ENCODE peak calls at places on chromosomes 11 and 22, in six cellular contexts. E, S, H, D, U and I are unnamed samples.
A peak's percentile ranks its signal among the peaks of the same experiment; 100 is the strongest.

GRCh38 chr22:36536717-36537116 is 7.8 kb upstream of the EIF3D start:
- DNase-seq in H (no peak), S (no peak), U (no peak), E (no peak), D (no peak), I (no peak)

GRCh38 chr22:46008291-46008690 is 31.3 kb upstream of the WNT7B start:
- DNase-seq in D (no peak), H (no peak), U (no peak), S (no peak), E (peak; percentile 65), I (no peak)

GRCh38 chr22:25334091-25334490 is 114.7 kb downstream of the CRYBB2 start:
- DNase-seq in U (peak; percentile 49), D (peak; percentile 0), E (no peak), H (peak; percentile 94), S (peak; percentile 31), I (peak; percentile 82)

GRCh38 chr11:1938343-1939005 is 8.7 kb upstream of the MRPL23 start:
- DNase-seq in D (no peak), E (peak; percentile 42), S (no peak), H (peak; percentile 45), U (no peak), I (no peak)

GRCh38 chr11:134905966-134906955 is 494.2 kb upstream of the B3GAT1 start:
- DNase-seq in U (no peak), E (no peak), D (no peak), S (no peak), H (no peak), I (no peak)

GRCh38 chr11:60982184-60982583 is 10.7 kb downstream of the CD6 start:
- DNase-seq in U (no peak), H (no peak), S (no peak), E (no peak), D (no peak), I (no peak)

GRCh38 chr11:46920709-46921108 is 2.4 kb upstream of the LRP4 start:
- DNase-seq in U (peak; percentile 29), S (no peak), D (no peak), E (no peak), H (no peak), I (no peak)

GRCh38 chr11:121329786-121330395 is 37.3 kb downstream of the SC5D start:
- DNase-seq in U (peak; percentile 30), D (no peak), E (no peak), H (no peak), S (no peak), I (no peak)

GRCh38 chr11:16153951-16154350 is 202.4 kb downstream of the SOX6 start:
- DNase-seq in E (no peak), S (no peak), D (no peak), H (no peak), U (no peak), I (no peak)

GRCh38 chr22:24437820-24438328 is 10.5 kb downstream of the ADORA2A start:
- DNase-seq in S (no peak), E (peak; percentile 60), D (peak; percentile 63), H (no peak), U (no peak), I (peak; percentile 47)

GRCh38 chr22:37777122-37777687 is 30.5 kb upstream of the GCAT start:
- DNase-seq in H (no peak), D (peak; percentile 74), U (peak; percentile 21), S (peak; percentile 28), E (no peak), I (no peak)

GRCh38 chr22:22519591-22519990 is 479 bp downstream of the ZNF280A start:
- DNase-seq in E (no peak), U (peak; percentile 48), S (peak; percentile 97), D (no peak), H (no peak), I (no peak)

GRCh38 chr11:6856871-6857270 is 6.0 kb upstream of the OR10A2 start:
- DNase-seq in D (no peak), E (no peak), U (no peak), H (no peak), S (no peak), I (no peak)

GRCh38 chr11:34997872-34998548 is 81.6 kb downstream of the PDHX start:
- DNase-seq in H (no peak), E (peak; percentile 4), D (no peak), U (no peak), S (no peak), I (no peak)

GRCh38 chr11:12707500-12707880 is 33.3 kb downstream of the TEAD1 start:
- DNase-seq in D (no peak), S (no peak), E (no peak), U (no peak), H (no peak), I (no peak)

GRCh38 chr11:121964591-121964990 is 151.4 kb downstream of the BLID start:
- DNase-seq in E (no peak), S (no peak), U (no peak), H (no peak), D (no peak), I (no peak)

GRCh38 chr11:60658409-60658808 is 41.0 kb upstream of the MS4A8 start:
- DNase-seq in E (no peak), U (peak; percentile 35), H (no peak), D (no peak), S (no peak), I (no peak)

GRCh38 chr11:2558402-2558801 is 113.6 kb downstream of the KCNQ1 start:
- DNase-seq in E (no peak), U (no peak), D (no peak), H (no peak), S (no peak), I (no peak)

GRCh38 chr22:29167032-29167911 is 38.4 kb upstream of the EMID1 start:
- DNase-seq in U (no peak), E (no peak), D (peak; percentile 100), H (no peak), S (no peak), I (peak; percentile 97)

GRCh38 chr11:86440305-86440716 is 65.6 kb downstream of the CCDC81 start:
- DNase-seq in E (no peak), D (no peak), S (no peak), U (no peak), H (no peak), I (no peak)

GRCh38 chr11:1761857-1762536 is 1.7 kb downstream of the CTSD start:
- DNase-seq in S (no peak), U (no peak), D (no peak), E (no peak), H (no peak), I (no peak)

GRCh38 chr11:83093634-83094033 is 21.9 kb upstream of the RAB30 start:
- DNase-seq in S (no peak), E (no peak), U (no peak), H (no peak), D (no peak), I (no peak)

GRCh38 chr11:1763336-1763795 is 361 bp downstream of the CTSD start:
- DNase-seq in D (no peak), U (no peak), H (no peak), S (peak; percentile 38), E (peak; percentile 65), I (no peak)

GRCh38 chr11:13691296-13691899 is 22.9 kb downstream of the FAR1 start:
- DNase-seq in D (no peak), S (no peak), U (no peak), H (no peak), E (no peak), I (no peak)

GRCh38 chr22:24370426-24370825 is 57.0 kb upstream of the ADORA2A start:
- DNase-seq in D (no peak), H (no peak), U (no peak), S (no peak), E (no peak), I (no peak)

GRCh38 chr22:44842417-44842816 is 90.0 kb downstream of the ARHGAP8 start:
- DNase-seq in D (no peak), H (no peak), S (no peak), U (no peak), E (peak; percentile 4), I (no peak)

GRCh38 chr22:38770257-38770949 is 14.6 kb upstream of the SUN2 start:
- DNase-seq in U (no peak), D (no peak), H (no peak), S (no peak), E (no peak), I (no peak)

GRCh38 chr22:17271711-17272451 is 52.6 kb upstream of the ADA2 start:
- DNase-seq in E (no peak), S (no peak), D (no peak), U (no peak), H (no peak), I (no peak)
- TF ChIP-seq CTCF in E (no peak), S (no peak), D (no peak), U (no peak), H (peak; percentile 4), I (no peak)

DNA sequence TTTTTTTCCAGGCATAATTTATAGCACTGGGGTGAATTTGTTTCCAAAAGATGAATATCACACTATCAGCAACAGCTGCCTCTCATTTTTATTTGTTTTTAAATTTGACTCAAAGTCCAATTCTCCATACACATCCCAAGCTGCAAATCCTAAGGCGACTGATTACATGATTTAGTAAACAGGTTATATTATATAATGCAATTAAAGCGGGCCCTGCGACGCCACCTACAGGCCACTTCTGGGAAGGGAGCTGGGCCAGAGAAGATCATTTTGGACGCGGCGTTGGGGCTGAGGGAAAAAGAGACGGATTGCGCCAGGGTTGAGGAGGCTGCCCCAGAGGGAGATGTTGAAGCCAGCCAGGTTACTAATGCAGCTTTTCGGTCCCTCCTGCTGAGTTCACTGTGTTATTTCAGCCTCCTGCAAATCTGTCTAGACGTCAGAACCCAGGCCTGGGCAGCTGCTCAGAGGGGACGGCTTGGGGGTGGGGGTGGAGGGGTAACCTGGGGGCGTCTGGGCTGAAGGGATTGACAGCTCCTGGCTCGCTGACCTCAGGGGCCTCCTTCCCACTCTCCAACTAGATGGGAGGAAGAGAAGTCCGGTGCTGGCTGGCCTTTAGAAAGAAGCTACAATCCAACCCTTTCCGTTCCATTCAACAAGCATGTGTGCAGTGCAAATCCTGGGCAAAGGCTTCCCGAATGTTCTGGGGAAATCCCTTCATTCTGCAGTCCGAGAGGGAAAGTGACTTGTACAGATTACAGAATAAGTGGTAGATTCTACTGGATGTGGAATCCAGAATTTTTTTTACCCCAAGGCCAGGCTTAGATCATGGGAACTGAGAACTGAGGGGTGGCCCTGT is 150.1 kb downstream of the FEZ1 start:
- DNase-seq in E (peak; percentile 84), D (no peak), H (peak; percentile 87), U (peak; percentile 15), S (peak; percentile 69), I (peak; percentile 43)
- TF ChIP-seq GABPA in E (no peak), D (no peak), H (no peak), U (no peak), S (no peak), I (no peak)

DNA sequence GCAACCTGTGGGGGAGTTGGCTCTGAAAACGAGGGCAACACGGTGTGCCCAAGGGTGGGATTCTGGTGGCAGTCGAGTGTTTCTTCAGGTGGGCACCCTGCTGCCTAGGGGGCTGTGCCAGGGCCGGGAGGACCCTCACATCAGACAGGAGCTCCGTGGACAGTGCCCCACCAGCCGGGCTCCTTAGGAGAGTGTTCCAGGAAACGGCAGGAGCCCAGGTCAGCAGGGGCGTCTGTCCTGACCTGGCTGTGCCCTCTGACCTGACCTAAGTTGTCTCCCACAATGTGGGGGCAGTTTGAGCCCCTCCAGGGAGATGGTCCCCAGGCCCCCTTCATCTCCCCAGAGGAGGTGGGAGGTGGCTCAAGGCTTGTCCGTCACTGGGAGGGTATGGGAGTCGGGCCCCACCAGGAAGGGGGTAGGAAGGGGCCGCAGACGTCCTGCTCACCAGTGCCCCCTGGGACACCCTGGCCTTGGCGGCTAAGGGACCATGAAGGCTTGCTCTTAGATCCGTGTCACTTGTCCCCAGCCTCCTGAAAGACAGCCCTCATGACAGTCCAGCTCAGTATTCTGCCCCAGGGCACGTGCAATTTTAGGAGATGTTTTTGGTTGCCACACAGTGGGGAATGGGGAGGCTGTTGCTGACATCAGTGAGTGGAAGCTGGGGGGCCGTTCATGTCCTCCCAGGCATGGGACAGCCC is 32.2 kb upstream of the GAL start:
- DNase-seq in E (no peak), H (no peak), D (no peak), U (no peak), S (no peak), I (no peak)
- H3K27ac ChIP-seq in E (no peak overlapping the region), H (no peak overlapping the region), D (no peak overlapping the region), U (no peak overlapping the region), S (no peak overlapping the region), I (no peak overlapping the region)

GRCh38 chr11:18235935-18236334 is 667 bp downstream of the SAA4 start:
- DNase-seq in U (no peak), H (no peak), D (no peak), S (no peak), E (no peak), I (no peak)
- TF ChIP-seq CTCF in U (no peak), H (no peak), D (no peak), S (no peak), E (no peak), I (no peak)